ENCODE peak calls at places on chromosomes 7 and 10, in nine cellular contexts. One of them, this sample, is unnamed.

GRCh38 chr10:100081075-100082001 is at the start of gene CPN1:
- DNase-seq in neuronal stem cell: no peak
- DNase-seq in heart right ventricle: no peak
- DNase-seq in GM23338: no peak
- DNase-seq in GM12878: no peak
- DNase-seq in fibroblast of lung: no peak
- DNase-seq in colonic mucosa: no peak
- DNase-seq in PC-3: no peak
- DNase-seq in CD8-positive, alpha-beta T cell: no peak
- DNase-seq in this sample: no peak

GRCh38 chr10:60955957-60956425 is 12.0 kb upstream of the RHOBTB1 start:
- DNase-seq in neuronal stem cell: no peak
- DNase-seq in colonic mucosa: no peak
- DNase-seq in GM12878: no peak
- DNase-seq in CD8-positive, alpha-beta T cell: no peak
- DNase-seq in GM23338: no peak
- DNase-seq in heart right ventricle: no peak
- DNase-seq in fibroblast of lung: peak; percentile 82
- DNase-seq in PC-3: peak; percentile 97
- DNase-seq in this sample: no peak

GRCh38 chr10:47396311-47396717 is 12.2 kb upstream of the ZNF488 start:
- DNase-seq in PC-3: peak; percentile 72
- DNase-seq in heart right ventricle: no peak
- DNase-seq in neuronal stem cell: no peak
- DNase-seq in colonic mucosa: peak; percentile 4
- DNase-seq in GM12878: no peak
- DNase-seq in CD8-positive, alpha-beta T cell: no peak
- DNase-seq in GM23338: no peak
- DNase-seq in fibroblast of lung: peak; percentile 15
- DNase-seq in this sample: no peak

GRCh38 chr7:43211693-43212092 is 99.2 kb downstream of the HECW1 start:
- DNase-seq in heart right ventricle: no peak
- DNase-seq in GM23338: peak; percentile 32
- DNase-seq in CD8-positive, alpha-beta T cell: no peak
- DNase-seq in fibroblast of lung: peak; percentile 66
- DNase-seq in neuronal stem cell: no peak
- DNase-seq in colonic mucosa: no peak
- DNase-seq in GM12878: no peak
- DNase-seq in PC-3: no peak
- DNase-seq in this sample: no peak

GRCh38 chr10:132417957-132418441 is 21.0 kb downstream of the PWWP2B start:
- DNase-seq in CD8-positive, alpha-beta T cell: no peak
- DNase-seq in neuronal stem cell: no peak
- DNase-seq in PC-3: no peak
- DNase-seq in heart right ventricle: no peak
- DNase-seq in GM23338: no peak
- DNase-seq in GM12878: no peak
- DNase-seq in fibroblast of lung: no peak
- DNase-seq in colonic mucosa: no peak
- DNase-seq in this sample: no peak

GRCh38 chr10:5125315-5126044 is 31.3 kb downstream of the AKR1C3 start:
- DNase-seq in GM12878: no peak
- DNase-seq in GM23338: no peak
- DNase-seq in CD8-positive, alpha-beta T cell: no peak
- DNase-seq in heart right ventricle: no peak
- DNase-seq in PC-3: no peak
- DNase-seq in colonic mucosa: no peak
- DNase-seq in neuronal stem cell: no peak
- DNase-seq in fibroblast of lung: no peak
- DNase-seq in this sample: no peak

GRCh38 chr10:97713351-97713827 is at the start of gene MARVELD1:
- DNase-seq in CD8-positive, alpha-beta T cell: no peak
- DNase-seq in neuronal stem cell: peak; percentile 59
- DNase-seq in GM23338: peak; percentile 92
- DNase-seq in fibroblast of lung: peak; percentile 83
- DNase-seq in heart right ventricle: peak; percentile 81
- DNase-seq in GM12878: no peak
- DNase-seq in colonic mucosa: peak; percentile 79
- DNase-seq in PC-3: peak; percentile 54
- DNase-seq in this sample: no peak

GRCh38 chr7:157429001-157429679 is 92.3 kb downstream of the DNAJB6 start:
- DNase-seq in CD8-positive, alpha-beta T cell: no peak
- DNase-seq in GM12878: no peak
- DNase-seq in GM23338: no peak
- DNase-seq in colonic mucosa: no peak
- DNase-seq in heart right ventricle: no peak
- DNase-seq in PC-3: no peak
- DNase-seq in fibroblast of lung: no peak
- DNase-seq in neuronal stem cell: no peak
- DNase-seq in this sample: no peak

GRCh38 chr10:110274072-110274627 is 30.6 kb downstream of the SMNDC1 start:
- DNase-seq in colonic mucosa: no peak
- DNase-seq in neuronal stem cell: no peak
- DNase-seq in fibroblast of lung: no peak
- DNase-seq in GM23338: peak; percentile 18
- DNase-seq in CD8-positive, alpha-beta T cell: no peak
- DNase-seq in GM12878: peak; percentile 48
- DNase-seq in heart right ventricle: no peak
- DNase-seq in PC-3: no peak
- DNase-seq in this sample: no peak

GRCh38 chr7:155380986-155381851 is 76.7 kb upstream of the EN2 start:
- DNase-seq in GM23338: no peak
- DNase-seq in GM12878: no peak
- DNase-seq in neuronal stem cell: no peak
- DNase-seq in fibroblast of lung: no peak
- DNase-seq in CD8-positive, alpha-beta T cell: no peak
- DNase-seq in PC-3: no peak
- DNase-seq in heart right ventricle: no peak
- DNase-seq in colonic mucosa: no peak
- DNase-seq in this sample: no peak

GRCh38 chr7:97064972-97065587 is 40.4 kb upstream of the DLX5 start:
- DNase-seq in colonic mucosa: no peak
- DNase-seq in heart right ventricle: no peak
- DNase-seq in GM12878: no peak
- DNase-seq in CD8-positive, alpha-beta T cell: no peak
- DNase-seq in fibroblast of lung: peak; percentile 30
- DNase-seq in PC-3: peak; percentile 72
- DNase-seq in neuronal stem cell: peak; percentile 54
- DNase-seq in GM23338: peak; percentile 82
- DNase-seq in this sample: peak; percentile 62

GRCh38 chr7:41733063-41733398 is 30.1 kb upstream of the INHBA start:
- DNase-seq in neuronal stem cell: no peak
- DNase-seq in heart right ventricle: no peak
- DNase-seq in GM23338: no peak
- DNase-seq in fibroblast of lung: peak; percentile 45
- DNase-seq in colonic mucosa: no peak
- DNase-seq in PC-3: peak; percentile 44
- DNase-seq in CD8-positive, alpha-beta T cell: no peak
- DNase-seq in GM12878: no peak
- DNase-seq in this sample: no peak

GRCh38 chr7:65800890-65801341 is 72.0 kb upstream of the VKORC1L1 start:
- DNase-seq in GM12878: no peak
- DNase-seq in GM23338: no peak
- DNase-seq in heart right ventricle: no peak
- DNase-seq in CD8-positive, alpha-beta T cell: no peak
- DNase-seq in neuronal stem cell: no peak
- DNase-seq in fibroblast of lung: no peak
- DNase-seq in PC-3: no peak
- DNase-seq in colonic mucosa: no peak
- DNase-seq in this sample: no peak

GRCh38 chr10:70324951-70325781 is 41.4 kb upstream of the NPFFR1 start:
- DNase-seq in colonic mucosa: no peak
- DNase-seq in CD8-positive, alpha-beta T cell: no peak
- DNase-seq in neuronal stem cell: no peak
- DNase-seq in PC-3: no peak
- DNase-seq in GM23338: no peak
- DNase-seq in heart right ventricle: no peak
- DNase-seq in GM12878: no peak
- DNase-seq in fibroblast of lung: no peak
- DNase-seq in this sample: no peak

GRCh38 chr10:122078326-122078725 is 89.4 kb downstream of the TACC2 start:
- DNase-seq in colonic mucosa: no peak
- DNase-seq in PC-3: no peak
- DNase-seq in GM23338: no peak
- DNase-seq in neuronal stem cell: no peak
- DNase-seq in heart right ventricle: no peak
- DNase-seq in GM12878: no peak
- DNase-seq in fibroblast of lung: no peak
- DNase-seq in CD8-positive, alpha-beta T cell: no peak
- DNase-seq in this sample: no peak

GRCh38 chr10:70503776-70504175 is 25.2 kb downstream of the PALD1 start:
- DNase-seq in heart right ventricle: no peak
- DNase-seq in colonic mucosa: no peak
- DNase-seq in CD8-positive, alpha-beta T cell: no peak
- DNase-seq in GM12878: no peak
- DNase-seq in neuronal stem cell: no peak
- DNase-seq in GM23338: no peak
- DNase-seq in fibroblast of lung: no peak
- DNase-seq in PC-3: no peak
- DNase-seq in this sample: no peak

GRCh38 chr7:133315332-133316040 is 62.6 kb downstream of the EXOC4 start:
- DNase-seq in PC-3: no peak
- DNase-seq in fibroblast of lung: peak; percentile 79
- DNase-seq in CD8-positive, alpha-beta T cell: no peak
- DNase-seq in GM23338: no peak
- DNase-seq in colonic mucosa: no peak
- DNase-seq in neuronal stem cell: no peak
- DNase-seq in heart right ventricle: no peak
- DNase-seq in GM12878: no peak
- DNase-seq in this sample: no peak

GRCh38 chr7:135147899-135148721 is at the start of gene TMEM140:
- DNase-seq in GM12878: peak; percentile 90
- DNase-seq in PC-3: peak; percentile 75
- DNase-seq in heart right ventricle: peak; percentile 57
- DNase-seq in GM23338: no peak
- DNase-seq in neuronal stem cell: no peak
- DNase-seq in CD8-positive, alpha-beta T cell: peak; percentile 80
- DNase-seq in colonic mucosa: peak; percentile 70
- DNase-seq in fibroblast of lung: no peak
- DNase-seq in this sample: no peak

GRCh38 chr10:131316321-131317075 is 5.0 kb upstream of the TCERG1L start:
- DNase-seq in GM12878: no peak
- DNase-seq in colonic mucosa: no peak
- DNase-seq in neuronal stem cell: no peak
- DNase-seq in fibroblast of lung: no peak
- DNase-seq in PC-3: no peak
- DNase-seq in CD8-positive, alpha-beta T cell: no peak
- DNase-seq in heart right ventricle: no peak
- DNase-seq in GM23338: no peak
- DNase-seq in this sample: no peak
- H3K27me3 ChIP-seq in GM12878: no peaks in the 10 kb centered on the region
- H3K27me3 ChIP-seq in colonic mucosa: peaks cover 13% of the 10 kb centered on the region
- H3K27me3 ChIP-seq in neuronal stem cell: peaks cover 40% of the 10 kb centered on the region
- H3K27me3 ChIP-seq in fibroblast of lung: no peaks in the 10 kb centered on the region
- H3K27me3 ChIP-seq in PC-3: no peaks in the 10 kb centered on the region
- H3K27me3 ChIP-seq in CD8-positive, alpha-beta T cell: no peaks in the 10 kb centered on the region
- H3K27me3 ChIP-seq in heart right ventricle: peaks cover 87% of the 10 kb centered on the region
- H3K27me3 ChIP-seq in GM23338: no peaks in the 10 kb centered on the region
- H3K27me3 ChIP-seq in this sample: no peaks in the 10 kb centered on the region

DNA sequence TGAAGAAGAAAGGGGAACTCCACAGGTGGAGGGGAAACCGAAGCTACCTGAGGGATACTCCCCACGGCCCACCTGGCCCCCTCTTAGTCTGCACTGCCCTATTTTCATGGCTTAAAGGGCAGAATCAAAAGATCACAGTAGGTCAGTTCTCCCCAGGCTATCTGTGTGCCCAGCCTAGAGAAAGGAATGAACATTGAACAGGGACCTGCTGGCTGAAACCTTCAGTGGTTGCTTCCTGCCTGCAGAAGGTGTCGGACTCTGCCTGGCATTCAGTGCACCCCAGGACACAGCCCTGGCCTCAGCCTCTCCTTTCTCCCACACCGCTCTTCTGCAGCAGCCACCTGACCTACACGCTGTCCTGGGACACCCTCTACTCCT is 74.5 kb downstream of the PRKAG2 start:
- DNase-seq in CD8-positive, alpha-beta T cell: no peak
- DNase-seq in heart right ventricle: no peak
- DNase-seq in PC-3: no peak
- DNase-seq in GM23338: no peak
- DNase-seq in fibroblast of lung: no peak
- DNase-seq in GM12878: no peak
- DNase-seq in colonic mucosa: no peak
- DNase-seq in neuronal stem cell: no peak
- DNase-seq in this sample: no peak
- H3K27me3 ChIP-seq in CD8-positive, alpha-beta T cell: no peaks in the 10 kb centered on the region
- H3K27me3 ChIP-seq in heart right ventricle: no peaks in the 10 kb centered on the region
- H3K27me3 ChIP-seq in PC-3: no peaks in the 10 kb centered on the region
- H3K27me3 ChIP-seq in GM23338: no peaks in the 10 kb centered on the region
- H3K27me3 ChIP-seq in fibroblast of lung: no peaks in the 10 kb centered on the region
- H3K27me3 ChIP-seq in GM12878: no peaks in the 10 kb centered on the region
- H3K27me3 ChIP-seq in colonic mucosa: no peaks in the 10 kb centered on the region
- H3K27me3 ChIP-seq in neuronal stem cell: peaks cover 10% of the 10 kb centered on the region
- H3K27me3 ChIP-seq in this sample: no peaks in the 10 kb centered on the region

DNA sequence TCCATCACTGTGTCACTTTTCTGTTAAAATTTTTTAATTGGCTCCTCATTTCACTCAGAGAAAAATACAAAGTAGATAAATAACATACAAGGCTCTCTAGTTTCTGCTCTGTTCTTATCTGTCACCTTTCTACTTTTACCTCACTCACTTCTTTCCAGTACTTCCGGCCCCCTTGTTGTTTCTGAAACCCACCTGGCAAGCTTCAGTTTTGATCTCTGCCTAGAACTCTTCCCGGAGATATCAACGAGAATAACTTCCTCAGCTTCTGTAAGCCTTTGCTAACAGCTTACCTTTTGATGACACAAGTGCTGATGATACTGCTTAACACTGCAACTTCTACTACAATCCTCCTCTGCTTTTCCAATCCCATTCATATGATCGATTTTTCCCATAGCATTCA is 566.2 kb downstream of the PCDH15 start:
- DNase-seq in PC-3: no peak
- DNase-seq in neuronal stem cell: no peak
- DNase-seq in colonic mucosa: no peak
- DNase-seq in heart right ventricle: no peak
- DNase-seq in CD8-positive, alpha-beta T cell: no peak
- DNase-seq in GM12878: no peak
- DNase-seq in GM23338: no peak
- DNase-seq in fibroblast of lung: no peak
- DNase-seq in this sample: no peak
- H3K27me3 ChIP-seq in PC-3: no peaks in the 10 kb centered on the region
- H3K27me3 ChIP-seq in neuronal stem cell: no peaks in the 10 kb centered on the region
- H3K27me3 ChIP-seq in colonic mucosa: no peaks in the 10 kb centered on the region
- H3K27me3 ChIP-seq in heart right ventricle: no peaks in the 10 kb centered on the region
- H3K27me3 ChIP-seq in CD8-positive, alpha-beta T cell: no peaks in the 10 kb centered on the region
- H3K27me3 ChIP-seq in GM12878: no peaks in the 10 kb centered on the region
- H3K27me3 ChIP-seq in GM23338: no peaks in the 10 kb centered on the region
- H3K27me3 ChIP-seq in fibroblast of lung: no peaks in the 10 kb centered on the region
- H3K27me3 ChIP-seq in this sample: no peaks in the 10 kb centered on the region

DNA sequence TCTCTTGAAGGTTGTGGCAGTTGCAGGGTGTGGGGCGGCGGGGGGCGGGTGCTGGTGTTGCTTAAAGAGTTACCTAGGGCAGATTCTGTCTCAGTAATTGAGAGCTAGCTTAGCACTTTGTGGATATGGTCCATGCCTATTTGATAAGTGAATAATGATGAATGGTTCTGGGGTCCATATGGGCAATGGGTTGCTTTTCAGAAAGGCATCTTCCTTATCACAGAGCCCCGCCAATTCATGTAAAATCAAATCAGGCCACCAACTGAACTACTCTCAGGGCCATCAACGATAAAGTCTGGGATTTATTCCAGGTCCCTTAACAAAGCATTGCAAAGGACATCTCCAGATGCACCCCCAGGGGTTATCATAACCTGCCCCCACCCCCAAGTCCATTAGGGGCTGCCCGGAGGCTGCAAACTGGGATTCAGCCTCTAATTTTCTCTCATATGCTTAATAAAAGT is 1.8 kb upstream of the PRRT4 start:
- DNase-seq in GM23338: no peak
- DNase-seq in fibroblast of lung: no peak
- DNase-seq in neuronal stem cell: no peak
- DNase-seq in colonic mucosa: no peak
- DNase-seq in CD8-positive, alpha-beta T cell: no peak
- DNase-seq in PC-3: no peak
- DNase-seq in GM12878: no peak
- DNase-seq in heart right ventricle: no peak
- DNase-seq in this sample: no peak
- H3K27me3 ChIP-seq in GM23338: peaks cover 99% of the 10 kb centered on the region
- H3K27me3 ChIP-seq in fibroblast of lung: peaks cover 43% of the 10 kb centered on the region
- H3K27me3 ChIP-seq in neuronal stem cell: peaks cover 86% of the 10 kb centered on the region
- H3K27me3 ChIP-seq in colonic mucosa: peaks cover 20% of the 10 kb centered on the region
- H3K27me3 ChIP-seq in CD8-positive, alpha-beta T cell: no peaks in the 10 kb centered on the region
- H3K27me3 ChIP-seq in PC-3: peaks cover 18% of the 10 kb centered on the region
- H3K27me3 ChIP-seq in GM12878: peaks cover 35% of the 10 kb centered on the region
- H3K27me3 ChIP-seq in heart right ventricle: peaks cover 28% of the 10 kb centered on the region
- H3K27me3 ChIP-seq in this sample: peaks cover 58% of the 10 kb centered on the region

This sample was measured in NT2/D1.